ENCODE peak calls at places on chromosomes 11 and 22, in four cellular contexts. One of them, this sample, is unnamed.

GRCh38 chr22:23825246-23825905 is 13.4 kb downstream of the DERL3 start:
- DNase-seq in adrenal gland: no peak
- DNase-seq in fibroblast of pulmonary artery: no peak
- DNase-seq in IMR-90: no peak
- DNase-seq in this sample: no peak

GRCh38 chr11:2775626-2776350 is 76.0 kb upstream of the KCNQ1OT1 start:
- DNase-seq in adrenal gland: peak; percentile 11
- DNase-seq in fibroblast of pulmonary artery: no peak
- DNase-seq in IMR-90: no peak
- DNase-seq in this sample: peak; percentile 67

GRCh38 chr22:45503816-45504702 is 1.4 kb downstream of the FBLN1 start:
- DNase-seq in adrenal gland: no peak
- DNase-seq in fibroblast of pulmonary artery: peak; percentile 33
- DNase-seq in IMR-90: peak; percentile 72
- DNase-seq in this sample: no peak

GRCh38 chr22:47802446-47802845 is 1040.0 kb downstream of the TBC1D22A start:
- DNase-seq in adrenal gland: no peak
- DNase-seq in fibroblast of pulmonary artery: no peak
- DNase-seq in IMR-90: no peak
- DNase-seq in this sample: peak; percentile 50

GRCh38 chr11:45383229-45383628 is 97.1 kb upstream of the SYT13 start:
- DNase-seq in adrenal gland: no peak
- DNase-seq in fibroblast of pulmonary artery: peak; percentile 29
- DNase-seq in IMR-90: no peak
- DNase-seq in this sample: no peak

GRCh38 chr11:35352107-35352888 is 67.1 kb downstream of the SLC1A2 start:
- DNase-seq in adrenal gland: peak; percentile 25
- DNase-seq in fibroblast of pulmonary artery: peak; percentile 64
- DNase-seq in IMR-90: peak; percentile 84
- DNase-seq in this sample: no peak

GRCh38 chr22:39907605-39908097 is 6.8 kb downstream of the GRAP2 start:
- DNase-seq in adrenal gland: no peak
- DNase-seq in fibroblast of pulmonary artery: no peak
- DNase-seq in IMR-90: no peak
- DNase-seq in this sample: no peak

GRCh38 chr11:118047749-118048148 is 29.1 kb upstream of the TMPRSS4 start:
- DNase-seq in adrenal gland: no peak
- DNase-seq in fibroblast of pulmonary artery: no peak
- DNase-seq in IMR-90: no peak
- DNase-seq in this sample: no peak

GRCh38 chr22:35330258-35330861 is 30.7 kb downstream of the TOM1 start:
- DNase-seq in adrenal gland: peak; percentile 94
- DNase-seq in fibroblast of pulmonary artery: peak; percentile 91
- DNase-seq in IMR-90: peak; percentile 86
- DNase-seq in this sample: no peak

GRCh38 chr11:128057786-128058395 is 529.5 kb downstream of the ETS1 start:
- DNase-seq in adrenal gland: no peak
- DNase-seq in fibroblast of pulmonary artery: no peak
- DNase-seq in IMR-90: no peak
- DNase-seq in this sample: no peak
- TF ChIP-seq CTCF in adrenal gland: no peak
- TF ChIP-seq CTCF in fibroblast of pulmonary artery: no peak
- TF ChIP-seq CTCF in IMR-90: no peak
- TF ChIP-seq CTCF in this sample: no peak

GRCh38 chr11:92812841-92813240 is 156.6 kb upstream of the MTNR1B start:
- DNase-seq in adrenal gland: no peak
- DNase-seq in fibroblast of pulmonary artery: no peak
- DNase-seq in IMR-90: no peak
- DNase-seq in this sample: no peak
- TF ChIP-seq CTCF in adrenal gland: no peak
- TF ChIP-seq CTCF in fibroblast of pulmonary artery: no peak
- TF ChIP-seq CTCF in IMR-90: no peak
- TF ChIP-seq CTCF in this sample: no peak

DNA sequence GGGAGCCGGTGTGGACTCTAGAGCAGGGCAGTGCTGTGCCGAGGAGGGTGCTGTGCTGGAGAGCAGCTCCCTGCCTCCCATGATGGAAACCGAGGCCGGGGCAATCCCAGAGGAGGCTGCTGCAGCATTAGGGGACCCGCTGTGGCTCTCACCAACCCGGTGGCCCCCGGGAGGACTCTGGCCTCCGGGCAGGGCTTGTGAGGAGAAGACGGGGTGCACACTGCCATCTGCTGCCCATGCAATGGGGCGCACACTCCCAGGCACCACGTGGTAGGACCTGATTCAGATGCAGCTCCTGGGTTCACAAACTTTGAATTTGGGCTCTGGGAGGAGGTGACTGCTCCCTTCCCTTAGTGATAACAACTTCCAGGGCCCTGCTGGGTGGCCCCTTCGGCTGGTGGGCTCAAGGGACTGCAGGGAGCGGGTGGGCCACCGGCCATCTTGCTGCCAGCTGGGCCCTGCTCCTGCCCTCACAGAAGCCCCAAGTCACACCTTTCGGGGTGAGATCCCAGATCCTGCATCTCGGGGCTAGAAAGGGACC is 93.8 kb upstream of the FGF3 start:
- DNase-seq in adrenal gland: peak; percentile 12
- DNase-seq in fibroblast of pulmonary artery: no peak
- DNase-seq in IMR-90: peak; percentile 20
- DNase-seq in this sample: no peak
- TF ChIP-seq CTCF in adrenal gland: no peak
- TF ChIP-seq CTCF in fibroblast of pulmonary artery: peak; percentile 9
- TF ChIP-seq CTCF in IMR-90: peak; percentile 46
- TF ChIP-seq CTCF in this sample: peak; percentile 46

GRCh38 chr11:12971955-12972354 is 37.2 kb upstream of the RASSF10 start:
- DNase-seq in adrenal gland: no peak
- DNase-seq in fibroblast of pulmonary artery: no peak
- DNase-seq in IMR-90: no peak
- DNase-seq in this sample: no peak

GRCh38 chr11:12968836-12969235 is 40.3 kb upstream of the RASSF10 start:
- DNase-seq in adrenal gland: no peak
- DNase-seq in fibroblast of pulmonary artery: no peak
- DNase-seq in IMR-90: no peak
- DNase-seq in this sample: no peak

GRCh38 chr11:12968101-12968500 is 41.0 kb upstream of the RASSF10 start:
- DNase-seq in adrenal gland: no peak
- DNase-seq in fibroblast of pulmonary artery: no peak
- DNase-seq in IMR-90: no peak
- DNase-seq in this sample: no peak

GRCh38 chr11:12975149-12975548 is 34.0 kb upstream of the RASSF10 start:
- DNase-seq in adrenal gland: no peak
- DNase-seq in fibroblast of pulmonary artery: no peak
- DNase-seq in IMR-90: no peak
- DNase-seq in this sample: no peak

GRCh38 chr11:12973529-12974181 is 35.5 kb upstream of the RASSF10 start:
- DNase-seq in adrenal gland: no peak
- DNase-seq in fibroblast of pulmonary artery: peak; percentile 17
- DNase-seq in IMR-90: no peak
- DNase-seq in this sample: no peak
- TF ChIP-seq CTCF in adrenal gland: no peak
- TF ChIP-seq CTCF in fibroblast of pulmonary artery: no peak
- TF ChIP-seq CTCF in IMR-90: no peak
- TF ChIP-seq CTCF in this sample: no peak

GRCh38 chr11:107689317-107690202 is 22.3 kb downstream of the SLN start:
- DNase-seq in adrenal gland: peak; percentile 79
- DNase-seq in fibroblast of pulmonary artery: peak; percentile 71
- DNase-seq in IMR-90: peak; percentile 51
- DNase-seq in this sample: no peak
- TF ChIP-seq CTCF in adrenal gland: peak; percentile 75
- TF ChIP-seq CTCF in fibroblast of pulmonary artery: peak; percentile 66
- TF ChIP-seq CTCF in IMR-90: peak; percentile 85
- TF ChIP-seq CTCF in this sample: peak; percentile 83

GRCh38 chr11:70226967-70227366 is 23.9 kb downstream of the FADD start:
- DNase-seq in adrenal gland: no peak
- DNase-seq in fibroblast of pulmonary artery: no peak
- DNase-seq in IMR-90: no peak
- DNase-seq in this sample: no peak
- TF ChIP-seq CTCF in adrenal gland: no peak
- TF ChIP-seq CTCF in fibroblast of pulmonary artery: peak; percentile 22
- TF ChIP-seq CTCF in IMR-90: peak; percentile 23
- TF ChIP-seq CTCF in this sample: peak; percentile 37

GRCh38 chr11:102771351-102771750 is 9.1 kb downstream of the MMP10 start:
- DNase-seq in adrenal gland: no peak
- DNase-seq in fibroblast of pulmonary artery: no peak
- DNase-seq in IMR-90: peak; percentile 22
- DNase-seq in this sample: no peak
- TF ChIP-seq CTCF in adrenal gland: no peak
- TF ChIP-seq CTCF in fibroblast of pulmonary artery: no peak
- TF ChIP-seq CTCF in IMR-90: no peak
- TF ChIP-seq CTCF in this sample: no peak

This sample was measured in type B pancreatic cell.